ENCODE peak calls at places on chromosomes 7 and 10, in four cellular contexts. M is GM12878, T is WTC11, Y is HepG2. W is an unnamed sample.
A peak's percentile ranks its signal among the peaks of the same experiment; 100 is the strongest.

GRCh38 chr10:11573497-11573896 is 38.0 kb downstream of the USP6NL start:
- DNase-seq in M (peak; percentile 49), T (no peak), Y (no peak), W (no peak)

GRCh38 chr7:50620418-50620817 is 55.2 kb upstream of the DDC start:
- DNase-seq in M (no peak), T (no peak), Y (no peak), W (no peak)

GRCh38 chr7:16357921-16358320 is 63.4 kb downstream of the CRPPA start:
- DNase-seq in M (no peak), T (no peak), Y (no peak), W (no peak)

GRCh38 chr10:71613303-71613777 is 106.2 kb downstream of the C10orf105 start:
- DNase-seq in M (no peak), T (no peak), Y (no peak), W (peak; percentile 68)

GRCh38 chr7:129308047-129308446 is 83.2 kb downstream of the AHCYL2 start:
- DNase-seq in M (no peak), T (no peak), Y (peak; percentile 4), W (no peak)

GRCh38 chr7:30163231-30163894 is 28.6 kb downstream of the MTURN start:
- DNase-seq in M (no peak), T (no peak), Y (peak; percentile 10), W (peak; percentile 67)

GRCh38 chr7:124700655-124701054 is 64.9 kb downstream of the GPR37 start:
- DNase-seq in M (no peak), T (no peak), Y (no peak), W (no peak)

GRCh38 chr7:96303686-96304443 is 18.0 kb downstream of the SLC25A13 start:
- DNase-seq in M (no peak), T (no peak), Y (no peak), W (no peak)

GRCh38 chr10:6953131-6953834 is 373.2 kb upstream of the PRKCQ start:
- DNase-seq in M (no peak), T (no peak), Y (no peak), W (no peak)

GRCh38 chr7:38189256-38189938 is 11.4 kb downstream of the STARD3NL start:
- DNase-seq in M (no peak), T (no peak), Y (no peak), W (no peak)

GRCh38 chr7:128202287-128202957 is 38.7 kb upstream of the LEP start:
- DNase-seq in M (no peak), T (no peak), Y (no peak), W (no peak)

GRCh38 chr7:135168001-135168400 is 2.5 kb downstream of the CYREN start:
- DNase-seq in M (no peak), T (no peak), Y (no peak), W (peak; percentile 75)

GRCh38 chr10:81920213-81920829 is 45.3 kb downstream of the NRG3 start:
- DNase-seq in M (no peak), T (peak; percentile 51), Y (no peak), W (peak; percentile 26)

GRCh38 chr7:111168182-111168581 is 77.3 kb downstream of the LRRN3 start:
- DNase-seq in M (no peak), T (no peak), Y (no peak), W (no peak)

GRCh38 chr10:71536332-71536731 is 139.6 kb downstream of the CDH23 start:
- DNase-seq in M (no peak), T (no peak), Y (no peak), W (no peak)

GRCh38 chr10:21740989-21741388 is 207.0 kb downstream of the MLLT10 start:
- DNase-seq in M (no peak), T (no peak), Y (no peak), W (no peak)
- TF ChIP-seq TCF7 in M (no peak), T (no peak), Y (no peak), W (no peak)

GRCh38 chr7:132742152-132742551 is 165.9 kb upstream of the PLXNA4 start:
- DNase-seq in M (no peak), T (no peak), Y (no peak), W (no peak)
- TF ChIP-seq TCF7 in M (no peak), T (no peak), Y (no peak), W (no peak)

DNA sequence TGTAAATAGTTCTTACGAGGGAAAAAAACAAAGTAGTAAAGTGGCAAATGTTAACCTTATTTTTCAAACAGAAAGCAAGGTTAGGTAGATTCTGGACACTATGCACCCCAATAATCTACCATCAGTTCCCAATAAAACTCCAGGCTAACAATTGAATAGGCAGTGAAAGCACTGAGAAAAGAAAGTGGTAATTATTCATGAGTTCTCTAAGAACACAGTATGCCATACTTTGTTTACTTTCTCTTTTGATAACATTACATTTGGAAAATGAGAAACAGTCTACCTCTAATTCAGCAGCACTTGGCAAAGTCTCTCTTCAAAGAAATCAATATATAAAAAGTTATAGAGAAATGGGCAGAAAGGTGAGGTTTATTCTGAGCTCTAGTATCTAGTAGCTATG is 18.4 kb downstream of the TM9SF3 start:
- DNase-seq in M (no peak), T (no peak), Y (no peak), W (no peak)
- TF ChIP-seq TCF7 in M (no peak), T (no peak), Y (no peak), W (no peak)

DNA sequence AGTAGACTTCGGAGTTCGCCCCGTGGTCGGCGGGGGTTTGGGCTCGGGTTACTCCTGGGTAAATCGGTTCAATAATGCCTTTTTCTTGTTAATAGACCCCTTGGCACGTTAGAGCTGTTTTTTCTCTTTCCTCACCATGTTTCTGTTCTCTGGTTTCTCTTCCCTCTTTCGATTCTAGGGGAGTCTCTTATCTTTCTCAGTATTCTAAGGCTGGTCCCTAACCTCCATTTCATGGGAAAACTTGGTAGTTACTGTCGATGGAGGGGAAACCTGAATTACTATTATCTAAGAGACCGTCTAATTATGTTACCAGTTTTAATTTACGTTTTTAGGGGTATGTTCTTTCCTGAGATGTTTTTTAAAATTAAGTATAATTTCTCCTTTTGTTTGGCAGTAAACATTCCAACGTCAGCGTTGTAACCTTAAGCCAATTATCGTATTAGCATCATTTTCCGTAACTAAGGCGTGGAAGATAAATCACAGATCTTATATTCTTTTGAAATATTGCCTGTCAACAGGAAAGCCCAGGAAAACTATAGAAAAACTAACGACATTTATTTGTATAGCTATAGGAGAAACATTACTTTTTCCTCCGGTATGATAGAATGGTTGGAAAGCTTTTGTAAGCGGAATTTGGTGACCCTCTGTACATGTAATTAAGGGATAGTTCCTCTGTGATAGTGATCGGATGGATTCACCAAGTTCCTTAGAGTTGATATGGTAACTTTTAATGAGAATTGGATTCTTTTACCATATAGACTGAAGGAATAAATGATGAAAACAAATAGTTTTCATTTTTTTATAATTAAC is 847 bp downstream of the BTAF1 start:
- DNase-seq in M (no peak), T (no peak), Y (no peak), W (no peak)
- TF ChIP-seq TCF7 in M (no peak), T (no peak), Y (no peak), W (no peak)

GRCh38 chr7:43123457-43123856 is 11.0 kb downstream of the HECW1 start:
- DNase-seq in M (no peak), T (no peak), Y (no peak), W (no peak)

GRCh38 chr7:43117842-43118241 is 5.4 kb downstream of the HECW1 start:
- DNase-seq in M (no peak), T (no peak), Y (no peak), W (no peak)

GRCh38 chr7:43116451-43116850 is 4.0 kb downstream of the HECW1 start:
- DNase-seq in M (no peak), T (no peak), Y (no peak), W (no peak)

GRCh38 chr7:43117025-43117424 is 4.6 kb downstream of the HECW1 start:
- DNase-seq in M (no peak), T (no peak), Y (no peak), W (no peak)

GRCh38 chr7:43119371-43120069 is 7.1 kb downstream of the HECW1 start:
- DNase-seq in M (no peak), T (no peak), Y (no peak), W (no peak)
- TF ChIP-seq TCF7 in M (no peak), T (no peak), Y (no peak), W (no peak)

DNA sequence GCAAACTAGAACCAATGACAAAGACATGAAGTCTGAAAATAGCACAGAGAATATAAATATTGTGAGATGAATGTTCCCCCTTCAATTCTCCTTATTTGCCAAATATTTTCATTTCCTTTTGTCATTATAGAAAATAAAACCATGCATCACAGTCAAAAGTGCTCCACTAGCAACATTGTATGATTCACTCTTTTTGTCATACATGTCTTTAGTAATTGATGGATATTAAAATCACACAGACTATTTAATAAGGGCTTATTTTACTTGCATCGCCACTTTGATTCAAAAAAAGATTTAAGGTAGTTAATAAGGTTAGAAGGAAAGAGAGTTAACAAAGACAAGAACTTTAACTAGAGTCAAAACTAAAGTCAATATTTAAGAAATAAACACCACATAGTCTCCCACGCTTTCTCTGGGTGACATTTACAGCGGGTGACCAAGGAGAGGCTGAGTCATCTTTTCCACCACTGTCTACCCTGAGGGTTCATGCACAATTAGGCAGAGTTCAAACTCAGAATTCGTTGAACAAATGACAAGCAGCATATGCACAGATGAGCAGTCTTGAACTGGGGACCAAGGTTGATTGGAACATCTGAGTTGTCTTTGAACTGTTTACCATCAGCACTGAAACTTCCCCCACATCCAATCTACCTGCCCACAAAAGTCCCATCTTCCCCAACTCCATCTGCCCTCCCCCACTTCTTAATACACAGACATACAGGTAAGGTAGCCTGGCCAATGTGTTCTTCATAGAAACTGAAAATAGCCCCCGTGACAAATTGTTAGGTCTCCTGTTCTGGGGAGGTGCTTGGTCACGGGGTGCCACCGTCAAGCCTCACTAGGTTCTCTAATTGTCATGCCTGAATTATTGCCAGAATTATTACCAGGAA is 42.5 kb downstream of the C7orf25 start:
- DNase-seq in M (peak; percentile 78), T (no peak), Y (no peak), W (peak; percentile 47)
- TF ChIP-seq TCF7 in M (no peak), T (no peak), Y (no peak), W (no peak)

GRCh38 chr7:137343483-137343841 is at the start of gene PTN:
- DNase-seq in M (no peak), T (peak; percentile 62), Y (no peak), W (no peak)
- TF ChIP-seq TCF7 in M (no peak), T (no peak), Y (no peak), W (no peak)

GRCh38 chr10:87504667-87505365 is at the start of gene MINPP1:
- DNase-seq in M (no peak), T (peak; percentile 93), Y (peak; percentile 74), W (peak; percentile 76)

GRCh38 chr10:87504307-87504666 is 406 bp upstream of the MINPP1 start:
- DNase-seq in M (no peak), T (no peak), Y (peak; percentile 12), W (no peak)

GRCh38 chr10:87505366-87506113 is 847 bp downstream of the MINPP1 start:
- DNase-seq in M (no peak), T (peak; percentile 65), Y (peak; percentile 60), W (peak; percentile 51)

GRCh38 chr10:87506988-87507387 is 2.3 kb downstream of the MINPP1 start:
- DNase-seq in M (no peak), T (no peak), Y (no peak), W (no peak)

DNA sequence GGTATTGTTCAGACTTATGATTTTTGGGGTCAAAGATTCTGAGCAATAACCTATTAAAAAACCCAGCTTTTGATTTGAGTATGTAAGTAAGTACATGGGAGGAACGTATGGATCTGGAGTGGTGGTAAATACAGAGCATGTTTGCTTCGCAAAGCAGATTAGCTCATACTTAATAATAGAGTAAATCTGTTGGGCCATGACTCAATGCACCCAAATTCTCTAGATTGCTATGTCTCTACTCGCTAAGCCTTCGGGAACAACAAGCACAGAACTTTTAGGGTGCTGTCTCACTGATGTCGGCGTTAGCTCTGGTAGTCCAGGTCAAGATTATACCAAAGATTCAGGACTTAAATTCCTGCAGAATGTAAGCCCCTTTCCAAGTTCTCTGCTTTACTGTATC is 801 bp upstream of the MINPP1 start:
- DNase-seq in M (no peak), T (no peak), Y (peak; percentile 21), W (no peak)
- TF ChIP-seq TCF7 in M (no peak), T (no peak), Y (no peak), W (no peak)

W was measured in K562.